ENCODE peak calls at places on chromosomes 16 and 17, in five cellular contexts. N, K, W, T and E are unnamed samples.

GRCh38 chr17:16037636-16038035 is 38.0 kb downstream of the TTC19 start:
- DNase-seq in N (no peak), K (no peak), W (no peak), T (peak), E (no peak)

GRCh38 chr17:42180922-42181850 is at the start of gene KCNH4:
- DNase-seq in N (peak), K (peak), W (peak), T (peak), E (peak)

GRCh38 chr17:37079735-37080134 is 131.0 kb downstream of the AATF start:
- DNase-seq in N (no peak), K (no peak), W (no peak), T (peak), E (no peak)

GRCh38 chr17:5785343-5785742 is 201.0 kb upstream of the NLRP1 start:
- DNase-seq in N (no peak), K (no peak), W (no peak), T (peak), E (no peak)

GRCh38 chr17:35011671-35012216 is 31.4 kb downstream of the LIG3 start:
- DNase-seq in N (no peak), K (no peak), W (no peak), T (no peak), E (no peak)

GRCh38 chr16:57867000-57867561 is 64.8 kb upstream of the KIFC3 start:
- DNase-seq in N (no peak), K (no peak), W (no peak), T (no peak), E (no peak)

GRCh38 chr16:71426069-71426879 is 15.6 kb downstream of the TLE7 start:
- DNase-seq in N (no peak), K (no peak), W (no peak), T (peak), E (no peak)

GRCh38 chr16:3274490-3274889 is 8.8 kb upstream of the ZNF263 start:
- DNase-seq in N (no peak), K (no peak), W (no peak), T (no peak), E (no peak)

GRCh38 chr16:4176794-4177438 is 60.7 kb upstream of the ADCY9 start:
- DNase-seq in N (no peak), K (no peak), W (no peak), T (peak), E (no peak)

DNA sequence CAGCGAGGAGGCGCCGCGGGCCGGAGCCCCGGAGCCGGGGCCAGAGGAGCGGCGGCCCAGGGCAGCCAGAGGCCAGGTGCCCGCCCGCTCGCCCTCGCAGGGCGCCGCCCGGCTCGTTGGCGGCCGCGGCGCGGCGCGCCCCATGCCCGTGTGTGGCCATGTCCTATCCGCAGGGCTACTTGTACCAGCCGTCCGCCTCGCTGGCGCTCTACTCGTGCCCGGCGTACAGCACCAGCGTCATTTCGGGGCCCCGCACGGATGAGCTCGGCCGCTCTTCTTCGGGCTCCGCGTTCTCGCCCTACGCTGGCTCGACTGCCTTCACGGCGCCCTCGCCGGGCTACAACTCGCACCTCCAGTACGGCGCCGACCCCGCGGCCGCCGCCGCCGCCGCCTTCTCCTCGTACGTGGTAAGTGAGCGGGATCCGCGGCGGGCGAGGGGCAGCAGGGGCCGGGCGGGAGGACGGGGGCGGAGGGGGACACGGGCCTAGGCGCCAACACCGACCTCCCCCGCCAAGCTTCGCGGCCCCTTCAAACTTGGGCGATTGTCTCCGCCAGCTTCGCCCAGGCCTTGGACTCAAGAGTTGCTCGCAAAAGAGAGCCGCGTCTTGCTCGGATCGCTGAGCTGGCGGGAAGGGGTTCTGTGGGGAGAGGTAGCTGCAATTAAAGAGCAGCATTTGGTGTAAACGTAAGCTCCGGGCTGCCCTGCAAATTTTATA is 534 bp downstream of the IRX5 start:
- DNase-seq in N (no peak), K (no peak), W (no peak), T (no peak), E (no peak)
- H3K4me3 ChIP-seq in N (peak), K (no peak), W (peak), T (peak), E (no peak)

GRCh38 chr17:958712-959451 is 20.7 kb downstream of the NXN start:
- DNase-seq in N (no peak), K (no peak), W (no peak), T (no peak), E (no peak)
- H3K27ac ChIP-seq in N (no peak), K (no peak), W (peak), T (no peak), E (no peak)

GRCh38 chr16:69621225-69621624 is 55.5 kb downstream of the NFAT5 start:
- DNase-seq in N (no peak), K (no peak), W (no peak), T (no peak), E (no peak)
- H3K4me3 ChIP-seq in N (no peak), K (no peak), W (no peak), T (no peak), E (no peak)

DNA sequence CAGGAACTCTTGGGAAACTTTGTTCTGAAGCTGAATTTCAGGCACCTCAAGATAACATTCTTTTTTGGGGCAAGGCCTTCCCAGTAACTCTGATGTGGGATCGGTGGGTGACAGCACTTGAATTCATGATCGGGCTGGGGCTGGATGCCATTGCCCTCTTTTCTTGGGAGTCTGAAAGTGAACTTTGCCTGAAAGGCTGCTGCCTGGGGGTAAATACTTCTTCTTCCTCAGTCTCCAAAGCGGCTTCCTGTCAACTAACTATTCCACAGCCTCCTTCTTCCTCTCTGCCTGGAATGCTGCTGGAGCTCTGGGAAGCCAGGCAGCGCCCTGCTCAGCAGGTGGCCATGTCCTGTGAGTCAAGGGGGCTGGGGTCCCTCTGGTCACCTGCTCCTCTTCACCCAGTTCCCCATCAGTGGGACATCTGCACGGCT is 79.5 kb downstream of the WIPI1 start:
- DNase-seq in N (no peak), K (no peak), W (no peak), T (no peak), E (no peak)
- H3K27ac ChIP-seq in N (peak), K (no peak), W (peak), T (peak), E (no peak)

GRCh38 chr17:60102632-60103047 is 23.9 kb upstream of the HEATR6 start:
- DNase-seq in N (peak), K (peak), W (no peak), T (peak), E (no peak)
- H3K4me3 ChIP-seq in N (no peak), K (no peak), W (peak), T (peak), E (no peak)

DNA sequence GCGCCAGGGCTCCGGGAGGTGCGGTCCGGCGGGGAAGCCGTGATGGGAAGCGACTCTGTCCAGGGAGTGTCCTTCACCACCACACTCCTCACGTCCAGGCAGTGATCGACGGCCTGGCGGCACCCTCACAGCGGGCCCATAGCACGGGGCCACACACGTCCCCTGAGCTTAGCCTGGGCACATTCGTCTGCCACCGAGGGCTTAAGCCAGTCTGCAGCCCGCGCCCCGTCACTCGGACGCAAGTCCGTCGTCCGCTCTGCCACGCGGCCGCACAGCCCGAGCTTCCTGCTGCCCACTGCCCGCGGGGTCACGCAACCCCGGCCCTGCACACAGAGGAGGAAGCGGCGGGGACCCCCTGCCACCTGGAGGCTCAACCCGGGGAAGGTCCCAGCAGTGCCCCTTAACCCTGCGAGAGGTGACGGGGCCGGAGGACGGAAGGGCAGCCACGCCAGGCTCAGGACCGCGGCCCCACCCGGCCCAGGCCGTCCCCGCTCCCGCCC is 3.0 kb upstream of the TBX2 start:
- DNase-seq in N (no peak), K (no peak), W (no peak), T (no peak), E (no peak)
- H3K27ac ChIP-seq in N (peak), K (no peak), W (peak), T (no peak), E (no peak)

GRCh38 chr17:58416937-58417299 is 416 bp downstream of the RNF43 start:
- DNase-seq in N (no peak), K (no peak), W (no peak), T (no peak), E (no peak)
- H3K4me3 ChIP-seq in N (no peak), K (no peak), W (peak), T (no peak), E (no peak)

GRCh38 chr17:76561332-76561731 is 21.5 kb downstream of the PRCD start:
- DNase-seq in N (no peak), K (no peak), W (no peak), T (no peak), E (no peak)

GRCh38 chr17:76562734-76563148 is 22.9 kb downstream of the PRCD start:
- DNase-seq in N (no peak), K (no peak), W (no peak), T (peak), E (no peak)

GRCh38 chr17:76561799-76562268 is 22.0 kb downstream of the PRCD start:
- DNase-seq in N (no peak), K (no peak), W (no peak), T (no peak), E (no peak)

GRCh38 chr17:76560036-76560876 is 20.4 kb downstream of the PRCD start:
- DNase-seq in N (no peak), K (no peak), W (no peak), T (no peak), E (no peak)

GRCh38 chr17:76560877-76561221 is 21.0 kb downstream of the PRCD start:
- DNase-seq in N (no peak), K (no peak), W (no peak), T (no peak), E (no peak)
- H3K27ac ChIP-seq in N (no peak), K (peak), W (peak), T (no peak), E (no peak)